ENCODE peak calls at places on chromosomes 16 and 17, in seven cellular contexts. U is neural progenitor cell, Q is uterus, Y is foreskin keratinocyte, C is cardiac muscle cell, P is esophagus squamous epithelium, L is gastrocnemius medialis. K is an unnamed sample.

GRCh38 chr16:64830653-64831052 is 291.2 kb downstream of the CDH11 start:
- DNase-seq in U (no peak), P (no peak), L (no peak), Q (no peak), Y (no peak), C (no peak), K (no peak)

GRCh38 chr16:49500211-49500610 is 126.6 kb downstream of the C16orf78 start:
- DNase-seq in U (no peak), P (no peak), L (no peak), Y (no peak), Q (peak; percentile 1), C (no peak), K (no peak)

GRCh38 chr17:44587339-44587738 is 30.1 kb downstream of the FZD2 start:
- DNase-seq in Q (peak; percentile 18), C (peak; percentile 85), U (no peak), L (no peak), Y (peak; percentile 84), P (no peak), K (peak; percentile 77)

GRCh38 chr16:48862087-48862532 is 252.1 kb upstream of the N4BP1 start:
- DNase-seq in Y (peak; percentile 85), P (no peak), L (no peak), U (peak; percentile 23), Q (peak; percentile 16), C (no peak), K (peak; percentile 77)

GRCh38 chr17:73430848-73431247 is 119.0 kb upstream of the CDC42EP4 start:
- DNase-seq in Q (no peak), Y (no peak), P (no peak), C (no peak), L (no peak), U (no peak), K (no peak)

GRCh38 chr17:38421224-38421841 is 6.9 kb upstream of the ARHGAP23 start:
- DNase-seq in P (no peak), L (no peak), U (peak; percentile 52), Y (no peak), C (peak; percentile 64), Q (peak; percentile 50), K (no peak)

GRCh38 chr16:13453938-13454553 is 465.9 kb upstream of the ERCC4 start:
- DNase-seq in C (peak; percentile 63), U (peak; percentile 60), P (no peak), Q (no peak), Y (peak; percentile 37), L (no peak), K (peak; percentile 48)

GRCh38 chr17:7021993-7022778 is 664 bp upstream of the BCL6B start:
- DNase-seq in L (peak; percentile 71), Y (no peak), C (peak; percentile 87), Q (peak; percentile 79), P (no peak), U (peak; percentile 92), K (no peak)

GRCh38 chr17:80260791-80261158 is at the start of gene RNF213:
- DNase-seq in Q (peak; percentile 56), P (no peak), Y (no peak), C (peak; percentile 70), L (peak; percentile 35), U (peak; percentile 79), K (no peak)

GRCh38 chr17:61382796-61383688 is 16.6 kb upstream of the TBX2 start:
- DNase-seq in L (no peak), C (no peak), Q (no peak), Y (no peak), P (no peak), U (no peak), K (no peak)

GRCh38 chr17:39209317-39210092 is 9.4 kb downstream of the RPL19 start:
- DNase-seq in P (no peak), Y (no peak), L (peak; percentile 88), Q (peak; percentile 79), C (peak; percentile 75), U (peak; percentile 57), K (no peak)

GRCh38 chr16:668519-669171 is 713 bp downstream of the RHOT2 start:
- DNase-seq in L (no peak), U (peak; percentile 53), C (no peak), Q (no peak), Y (no peak), P (no peak), K (no peak)

GRCh38 chr17:41301916-41302901 is at the start of gene KRTAP29-1:
- DNase-seq in Q (no peak), C (no peak), U (no peak), P (no peak), Y (no peak), L (no peak), K (no peak)

DNA sequence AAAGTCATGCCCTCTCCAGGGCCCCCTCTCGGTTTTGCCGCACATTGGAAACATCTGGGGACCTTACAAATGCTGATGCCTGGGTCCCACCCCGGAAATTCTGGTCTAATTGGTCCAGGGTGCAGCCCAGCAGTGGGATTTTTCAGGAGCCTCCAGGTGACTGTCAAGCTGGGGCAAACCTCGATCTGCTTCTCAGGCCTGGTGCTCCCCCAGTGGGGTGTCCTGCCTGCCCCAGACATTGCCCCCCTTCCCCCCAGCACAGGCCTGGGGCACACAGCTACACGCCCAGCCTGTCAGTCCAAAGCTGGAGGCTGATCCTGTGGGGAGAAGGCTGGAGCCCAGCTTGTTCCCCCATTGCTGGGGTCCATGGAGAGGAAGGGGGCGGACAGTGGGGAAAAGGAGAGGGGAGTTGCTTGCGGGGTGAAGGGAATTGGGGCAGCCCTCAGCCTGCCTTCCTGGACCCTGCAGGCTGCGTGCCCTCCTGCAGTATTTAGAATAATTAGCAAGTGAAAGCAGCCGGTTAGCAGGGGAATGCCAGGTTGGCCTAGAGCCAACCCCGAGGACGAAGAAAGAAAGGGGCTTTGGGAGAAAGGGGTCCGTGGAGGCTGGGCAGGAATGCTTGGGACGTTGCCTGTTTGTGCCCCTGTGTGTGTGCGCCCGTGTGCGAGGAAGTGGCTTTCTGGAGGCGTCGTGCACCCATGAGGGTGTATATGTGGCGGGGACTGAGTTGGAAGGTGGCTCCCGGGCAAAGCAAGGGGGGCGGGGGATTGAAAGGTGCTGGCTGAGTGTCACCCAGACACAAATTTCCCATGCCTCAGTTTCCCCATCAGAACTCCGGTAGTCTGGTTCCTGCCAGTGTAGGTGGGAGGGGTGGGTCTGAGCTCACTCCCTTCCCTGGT is 5.9 kb downstream of the FOXJ1 start:
- DNase-seq in U (peak; percentile 48), C (no peak), P (no peak), Y (no peak), L (no peak), Q (no peak), K (no peak)
- H3K27ac ChIP-seq in U (no peak overlapping the region), C (no peak overlapping the region), P (no peak overlapping the region), Y (no peak overlapping the region), L (no peak overlapping the region), Q (no peak overlapping the region), K (no peak overlapping the region)

GRCh38 chr17:50380369-50381259 is 7.6 kb downstream of the EME1 start:
- DNase-seq in Y (no peak), P (no peak), U (no peak), C (no peak), L (no peak), Q (no peak), K (no peak)
- TF ChIP-seq CTCF in Y (peak; percentile 51), P (peak; percentile 22), U (no peak), C (no peak), L (no peak), Q (no peak), K (peak; percentile 28)

GRCh38 chr16:12332553-12332952 is 356.0 kb downstream of the SNX29 start:
- DNase-seq in Y (no peak), U (no peak), L (no peak), C (no peak), Q (no peak), P (no peak), K (no peak)

GRCh38 chr16:12330541-12330940 is 354.0 kb downstream of the SNX29 start:
- DNase-seq in P (no peak), Y (no peak), Q (no peak), C (peak; percentile 17), L (no peak), U (no peak), K (no peak)

GRCh38 chr16:12329246-12329995 is 352.9 kb downstream of the SNX29 start:
- DNase-seq in U (no peak), P (no peak), Y (no peak), C (peak; percentile 49), Q (no peak), L (no peak), K (no peak)

GRCh38 chr16:12327971-12328726 is 351.6 kb downstream of the SNX29 start:
- DNase-seq in U (no peak), L (no peak), Y (no peak), Q (no peak), C (peak; percentile 19), P (no peak), K (no peak)

GRCh38 chr16:12330977-12331376 is 354.4 kb downstream of the SNX29 start:
- DNase-seq in P (no peak), U (no peak), Q (peak; percentile 21), C (no peak), L (no peak), Y (no peak), K (no peak)
- H3K27ac ChIP-seq in P (no peak overlapping the region), U (no peak overlapping the region), Q (no peak overlapping the region), C (no peak overlapping the region), L (no peak overlapping the region), Y (no peak overlapping the region), K (no peak overlapping the region)

GRCh38 chr16:85056211-85056748 is 28.7 kb downstream of the KIAA0513 start:
- DNase-seq in U (peak; percentile 47), L (no peak), P (no peak), Y (no peak), C (peak; percentile 49), Q (peak; percentile 28), K (no peak)
- TF ChIP-seq CTCF in U (peak; percentile 47), L (no peak), P (peak; percentile 23), Y (peak; percentile 21), C (peak; percentile 58), Q (no peak), K (no peak)

GRCh38 chr17:66412857-66413563 is 110.6 kb downstream of the PRKCA start:
- DNase-seq in P (no peak), Y (no peak), C (no peak), L (no peak), Q (no peak), U (no peak), K (no peak)
- H3K27ac ChIP-seq in P (no peak overlapping the region), Y (no peak overlapping the region), C (no peak overlapping the region), L (no peak overlapping the region), Q (no peak overlapping the region), U (no peak overlapping the region), K (no peak overlapping the region)

GRCh38 chr17:63573634-63574033 is 23.4 kb downstream of the DCAF7 start:
- DNase-seq in Q (no peak), L (no peak), Y (no peak), P (no peak), U (peak; percentile 25), C (no peak), K (no peak)

GRCh38 chr17:63578769-63579111 is 22.0 kb upstream of the TACO1 start:
- DNase-seq in Q (no peak), L (no peak), P (no peak), C (no peak), U (no peak), Y (no peak), K (no peak)

GRCh38 chr17:63579633-63580032 is 21.1 kb upstream of the TACO1 start:
- DNase-seq in Q (no peak), U (no peak), Y (no peak), C (no peak), P (no peak), L (no peak), K (no peak)

GRCh38 chr17:63578027-63578768 is 22.5 kb upstream of the TACO1 start:
- DNase-seq in L (no peak), C (no peak), P (no peak), Q (no peak), U (no peak), Y (no peak), K (no peak)
- TF ChIP-seq CTCF in L (no peak), C (no peak), P (no peak), Q (no peak), U (no peak), Y (no peak), K (no peak)

K was measured in mammary epithelial cell.